ENCODE peak calls at places on chromosome 13, in six cellular contexts. One of them, this sample, is unnamed. For H3K4me1, the result is how much of the 10 kb centered on the place peaks cover.

GRCh38 chr13:24042710-24043440 is 117.6 kb upstream of the SPATA13 start:
- DNase-seq in tibial artery: no peak
- DNase-seq in pancreas: no peak
- DNase-seq in transverse colon: no peak
- DNase-seq in endodermal cell: no peak
- DNase-seq in upper lobe of right lung: no peak
- DNase-seq in this sample: peak

GRCh38 chr13:21243045-21243842 is 66.8 kb downstream of the MRPL57 start:
- DNase-seq in tibial artery: no peak
- DNase-seq in pancreas: no peak
- DNase-seq in transverse colon: no peak
- DNase-seq in endodermal cell: no peak
- DNase-seq in upper lobe of right lung: no peak
- DNase-seq in this sample: no peak

GRCh38 chr13:74667656-74668055 is 533.5 kb upstream of the KLF12 start:
- DNase-seq in tibial artery: no peak
- DNase-seq in pancreas: no peak
- DNase-seq in transverse colon: no peak
- DNase-seq in endodermal cell: no peak
- DNase-seq in upper lobe of right lung: no peak
- DNase-seq in this sample: no peak

GRCh38 chr13:94344126-94344863 is 135.2 kb downstream of the DCT start:
- DNase-seq in tibial artery: no peak
- DNase-seq in pancreas: no peak
- DNase-seq in transverse colon: no peak
- DNase-seq in endodermal cell: no peak
- DNase-seq in upper lobe of right lung: no peak
- DNase-seq in this sample: no peak

GRCh38 chr13:108947551-108948030 is 318.2 kb downstream of the MYO16 start:
- DNase-seq in tibial artery: peak
- DNase-seq in pancreas: no peak
- DNase-seq in transverse colon: no peak
- DNase-seq in endodermal cell: no peak
- DNase-seq in upper lobe of right lung: no peak
- DNase-seq in this sample: peak

GRCh38 chr13:76709851-76710250 is 176.4 kb downstream of the KCTD12 start:
- DNase-seq in tibial artery: no peak
- DNase-seq in pancreas: no peak
- DNase-seq in transverse colon: no peak
- DNase-seq in endodermal cell: no peak
- DNase-seq in upper lobe of right lung: no peak
- DNase-seq in this sample: no peak

GRCh38 chr13:22009937-22010336 is 339.1 kb downstream of the FGF9 start:
- DNase-seq in tibial artery: no peak
- DNase-seq in pancreas: no peak
- DNase-seq in transverse colon: no peak
- DNase-seq in endodermal cell: no peak
- DNase-seq in upper lobe of right lung: no peak
- DNase-seq in this sample: no peak

GRCh38 chr13:112241288-112241687 is 134.9 kb upstream of the SPACA7 start:
- DNase-seq in tibial artery: no peak
- DNase-seq in pancreas: no peak
- DNase-seq in transverse colon: no peak
- DNase-seq in endodermal cell: no peak
- DNase-seq in upper lobe of right lung: peak
- DNase-seq in this sample: no peak

GRCh38 chr13:80551650-80552497 is 210.9 kb upstream of the SPRY2 start:
- DNase-seq in tibial artery: no peak
- DNase-seq in pancreas: no peak
- DNase-seq in transverse colon: no peak
- DNase-seq in endodermal cell: no peak
- DNase-seq in upper lobe of right lung: no peak
- DNase-seq in this sample: no peak

GRCh38 chr13:37878496-37878895 is 8.9 kb upstream of the TRPC4 start:
- DNase-seq in tibial artery: no peak
- DNase-seq in pancreas: no peak
- DNase-seq in transverse colon: no peak
- DNase-seq in endodermal cell: no peak
- DNase-seq in upper lobe of right lung: no peak
- DNase-seq in this sample: no peak

GRCh38 chr13:40916207-40916998 is 102.7 kb downstream of the ELF1 start:
- DNase-seq in tibial artery: no peak
- DNase-seq in pancreas: no peak
- DNase-seq in transverse colon: no peak
- DNase-seq in endodermal cell: no peak
- DNase-seq in upper lobe of right lung: no peak
- DNase-seq in this sample: no peak

GRCh38 chr13:112982281-112983041 is 13.4 kb downstream of the MCF2L start:
- DNase-seq in tibial artery: no peak
- DNase-seq in pancreas: no peak
- DNase-seq in transverse colon: no peak
- DNase-seq in endodermal cell: no peak
- DNase-seq in upper lobe of right lung: no peak
- DNase-seq in this sample: no peak

GRCh38 chr13:46577656-46578589 is 25.0 kb downstream of the LRCH1 start:
- DNase-seq in tibial artery: no peak
- DNase-seq in pancreas: no peak
- DNase-seq in transverse colon: no peak
- DNase-seq in endodermal cell: no peak
- DNase-seq in upper lobe of right lung: no peak
- DNase-seq in this sample: no peak

GRCh38 chr13:30870049-30870884 is 35.8 kb upstream of the MEDAG start:
- DNase-seq in tibial artery: peak
- DNase-seq in pancreas: no peak
- DNase-seq in transverse colon: peak
- DNase-seq in endodermal cell: peak
- DNase-seq in upper lobe of right lung: no peak
- DNase-seq in this sample: peak

GRCh38 chr13:101590479-101590878 is 138.0 kb downstream of the ITGBL1 start:
- DNase-seq in tibial artery: no peak
- DNase-seq in pancreas: no peak
- DNase-seq in transverse colon: no peak
- DNase-seq in endodermal cell: no peak
- DNase-seq in upper lobe of right lung: no peak
- DNase-seq in this sample: no peak

GRCh38 chr13:62320129-62320724 is 904.6 kb upstream of the PCDH20 start:
- DNase-seq in tibial artery: no peak
- DNase-seq in pancreas: no peak
- DNase-seq in transverse colon: no peak
- DNase-seq in endodermal cell: no peak
- DNase-seq in upper lobe of right lung: no peak
- DNase-seq in this sample: no peak

GRCh38 chr13:113098163-113098732 is 7.3 kb upstream of the F7 start:
- DNase-seq in tibial artery: no peak
- DNase-seq in pancreas: no peak
- DNase-seq in transverse colon: no peak
- DNase-seq in endodermal cell: no peak
- DNase-seq in upper lobe of right lung: no peak
- DNase-seq in this sample: no peak

GRCh38 chr13:21364357-21364756 is 94.7 kb downstream of the ZDHHC20 start:
- DNase-seq in tibial artery: no peak
- DNase-seq in pancreas: no peak
- DNase-seq in transverse colon: no peak
- DNase-seq in endodermal cell: peak
- DNase-seq in upper lobe of right lung: peak
- DNase-seq in this sample: no peak

GRCh38 chr13:20441879-20442278 is 83.8 kb downstream of the CRYL1 start:
- DNase-seq in tibial artery: no peak
- DNase-seq in pancreas: no peak
- DNase-seq in transverse colon: no peak
- DNase-seq in endodermal cell: no peak
- DNase-seq in upper lobe of right lung: no peak
- DNase-seq in this sample: no peak

GRCh38 chr13:26456578-26457119 is 100.8 kb upstream of the WASF3 start:
- DNase-seq in tibial artery: no peak
- DNase-seq in pancreas: peak
- DNase-seq in transverse colon: no peak
- DNase-seq in endodermal cell: no peak
- DNase-seq in upper lobe of right lung: no peak
- DNase-seq in this sample: no peak

GRCh38 chr13:84917252-84917878 is 881.9 kb downstream of the SLITRK6 start:
- DNase-seq in tibial artery: no peak
- DNase-seq in pancreas: no peak
- DNase-seq in transverse colon: no peak
- DNase-seq in endodermal cell: no peak
- DNase-seq in upper lobe of right lung: no peak
- DNase-seq in this sample: no peak

DNA sequence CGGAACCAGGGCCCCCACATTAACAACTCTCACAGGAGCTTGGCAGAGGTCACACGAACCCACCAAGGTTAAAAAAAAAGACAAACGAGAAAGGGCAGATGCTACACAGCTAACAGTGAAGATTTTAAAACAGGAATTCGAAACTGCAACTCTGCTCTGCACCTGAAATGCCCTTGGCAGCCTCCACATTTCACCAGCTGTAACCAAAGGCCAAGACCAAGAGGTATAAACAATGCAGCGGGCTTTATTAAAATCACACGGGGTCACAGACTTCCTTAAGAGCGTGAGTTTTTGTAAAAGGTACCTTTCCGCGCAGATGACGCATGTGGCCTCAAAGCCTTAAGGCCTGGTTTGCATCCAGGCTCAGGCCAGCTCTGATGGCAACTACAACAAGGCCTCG is 88.2 kb downstream of the STK24 start:
- DNase-seq in tibial artery: no peak
- DNase-seq in pancreas: no peak
- DNase-seq in transverse colon: no peak
- DNase-seq in endodermal cell: no peak
- DNase-seq in upper lobe of right lung: no peak
- DNase-seq in this sample: no peak
- H3K4me1 ChIP-seq in tibial artery: under half
- H3K4me1 ChIP-seq in pancreas: under half
- H3K4me1 ChIP-seq in transverse colon: half or more
- H3K4me1 ChIP-seq in endodermal cell: under half
- H3K4me1 ChIP-seq in upper lobe of right lung: under half
- H3K4me1 ChIP-seq in this sample: half or more

DNA sequence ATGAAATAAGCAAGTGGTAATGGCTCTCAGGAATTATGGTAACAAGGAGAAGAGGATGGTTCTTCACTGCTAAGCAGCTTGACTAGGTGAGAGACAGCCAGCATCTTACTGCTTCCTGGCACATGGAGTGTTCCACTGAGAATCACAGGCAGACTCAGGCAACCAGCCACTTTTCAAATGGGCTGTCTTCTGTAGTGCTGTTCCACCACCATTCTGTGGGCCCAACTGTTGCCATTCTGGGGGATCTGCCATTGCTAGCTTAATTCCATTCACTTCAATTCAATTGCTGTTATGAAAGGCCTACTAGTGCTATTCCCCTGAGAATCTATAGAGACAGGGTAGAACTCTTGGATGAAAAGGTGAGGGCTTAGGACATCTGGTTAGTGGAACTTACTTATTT is 341.9 kb downstream of the KCNRG start:
- DNase-seq in tibial artery: no peak
- DNase-seq in pancreas: no peak
- DNase-seq in transverse colon: no peak
- DNase-seq in endodermal cell: no peak
- DNase-seq in upper lobe of right lung: no peak
- DNase-seq in this sample: no peak
- H3K27ac ChIP-seq in tibial artery: peak
- H3K27ac ChIP-seq in pancreas: peak
- H3K27ac ChIP-seq in transverse colon: no peak
- H3K27ac ChIP-seq in endodermal cell: no peak
- H3K27ac ChIP-seq in upper lobe of right lung: no peak
- H3K27ac ChIP-seq in this sample: no peak

GRCh38 chr13:51646041-51646670 is 61.9 kb downstream of the WDFY2 start:
- DNase-seq in tibial artery: no peak
- DNase-seq in pancreas: no peak
- DNase-seq in transverse colon: no peak
- DNase-seq in endodermal cell: peak
- DNase-seq in upper lobe of right lung: no peak
- DNase-seq in this sample: no peak

GRCh38 chr13:51645154-51645650 is 60.9 kb downstream of the WDFY2 start:
- DNase-seq in tibial artery: no peak
- DNase-seq in pancreas: no peak
- DNase-seq in transverse colon: no peak
- DNase-seq in endodermal cell: no peak
- DNase-seq in upper lobe of right lung: no peak
- DNase-seq in this sample: no peak

GRCh38 chr13:51643882-51644281 is 59.6 kb downstream of the WDFY2 start:
- DNase-seq in tibial artery: no peak
- DNase-seq in pancreas: no peak
- DNase-seq in transverse colon: no peak
- DNase-seq in endodermal cell: no peak
- DNase-seq in upper lobe of right lung: no peak
- DNase-seq in this sample: no peak

GRCh38 chr13:51644649-51645048 is 60.4 kb downstream of the WDFY2 start:
- DNase-seq in tibial artery: no peak
- DNase-seq in pancreas: no peak
- DNase-seq in transverse colon: no peak
- DNase-seq in endodermal cell: no peak
- DNase-seq in upper lobe of right lung: no peak
- DNase-seq in this sample: no peak

GRCh38 chr13:51643114-51643881 is 59.0 kb downstream of the WDFY2 start:
- DNase-seq in tibial artery: no peak
- DNase-seq in pancreas: no peak
- DNase-seq in transverse colon: no peak
- DNase-seq in endodermal cell: peak
- DNase-seq in upper lobe of right lung: no peak
- DNase-seq in this sample: no peak
- H3K4me1 ChIP-seq in tibial artery: under half
- H3K4me1 ChIP-seq in pancreas: under half
- H3K4me1 ChIP-seq in transverse colon: under half
- H3K4me1 ChIP-seq in endodermal cell: under half
- H3K4me1 ChIP-seq in upper lobe of right lung: under half
- H3K4me1 ChIP-seq in this sample: under half

GRCh38 chr13:99278843-99279242 is 20.7 kb upstream of the GPR18 start:
- DNase-seq in tibial artery: no peak
- DNase-seq in pancreas: no peak
- DNase-seq in transverse colon: no peak
- DNase-seq in endodermal cell: no peak
- DNase-seq in upper lobe of right lung: no peak
- DNase-seq in this sample: no peak

GRCh38 chr13:99280166-99280565 is 22.0 kb upstream of the GPR18 start:
- DNase-seq in tibial artery: no peak
- DNase-seq in pancreas: no peak
- DNase-seq in transverse colon: peak
- DNase-seq in endodermal cell: no peak
- DNase-seq in upper lobe of right lung: no peak
- DNase-seq in this sample: no peak

GRCh38 chr13:99278199-99278598 is 20.0 kb upstream of the GPR18 start:
- DNase-seq in tibial artery: no peak
- DNase-seq in pancreas: no peak
- DNase-seq in transverse colon: no peak
- DNase-seq in endodermal cell: no peak
- DNase-seq in upper lobe of right lung: no peak
- DNase-seq in this sample: no peak

GRCh38 chr13:99282264-99283231 is 24.4 kb upstream of the GPR18 start:
- DNase-seq in tibial artery: no peak
- DNase-seq in pancreas: no peak
- DNase-seq in transverse colon: no peak
- DNase-seq in endodermal cell: no peak
- DNase-seq in upper lobe of right lung: no peak
- DNase-seq in this sample: no peak

GRCh38 chr13:99281811-99282263 is 23.7 kb upstream of the GPR18 start:
- DNase-seq in tibial artery: peak
- DNase-seq in pancreas: no peak
- DNase-seq in transverse colon: peak
- DNase-seq in endodermal cell: no peak
- DNase-seq in upper lobe of right lung: peak
- DNase-seq in this sample: peak
- H3K27ac ChIP-seq in tibial artery: no peak
- H3K27ac ChIP-seq in pancreas: peak
- H3K27ac ChIP-seq in transverse colon: peak
- H3K27ac ChIP-seq in endodermal cell: no peak
- H3K27ac ChIP-seq in upper lobe of right lung: peak
- H3K27ac ChIP-seq in this sample: peak